ENCODE peak calls at places on chromosomes 6 and 20, in nine cellular contexts. A, V, S, Q, L, I, K, Z and J are unnamed samples.

GRCh38 chr6:32666420-32667300 is at the start of gene HLA-DQB1:
- DNase-seq in Q (peak), L (peak), Z (no peak), A (peak), V (no peak), K (no peak), I (no peak), S (peak), J (peak)

GRCh38 chr6:17477356-17477755 is 84.0 kb downstream of the CAP2 start:
- DNase-seq in A (no peak), I (no peak), K (no peak), Q (no peak), S (no peak), L (no peak), Z (no peak), V (no peak), J (no peak)

GRCh38 chr6:167791036-167791779 is 35.5 kb upstream of the AFDN start:
- DNase-seq in V (peak), L (peak), I (no peak), Z (no peak), K (no peak), A (peak), S (no peak), Q (no peak), J (no peak)

GRCh38 chr6:57143690-57144089 is 28.4 kb upstream of the BAG2 start:
- DNase-seq in V (no peak), Q (no peak), Z (no peak), I (no peak), L (no peak), K (no peak), S (no peak), A (no peak), J (no peak)

GRCh38 chr20:57991211-57991841 is 237.1 kb downstream of the ANKRD60 start:
- DNase-seq in L (peak), A (peak), Q (peak), S (no peak), Z (no peak), V (peak), K (no peak), I (no peak), J (peak)

GRCh38 chr20:36468149-36469000 is 72.9 kb upstream of the MYL9 start:
- DNase-seq in Q (peak), A (no peak), S (no peak), K (no peak), I (no peak), Z (no peak), V (no peak), L (no peak), J (no peak)

GRCh38 chr6:125197795-125198269 is 44.3 kb downstream of the TPD52L1 start:
- DNase-seq in A (peak), Z (peak), S (peak), K (peak), L (peak), I (no peak), Q (peak), V (peak), J (peak)

GRCh38 chr6:121884621-121885020 is 449.2 kb downstream of the GJA1 start:
- DNase-seq in I (no peak), A (no peak), L (no peak), Q (peak), Z (no peak), V (no peak), S (no peak), K (no peak), J (no peak)

GRCh38 chr6:27176096-27176495 is 71.4 kb upstream of the PRSS16 start:
- DNase-seq in L (no peak), A (no peak), S (no peak), Q (peak), I (no peak), K (no peak), Z (no peak), V (no peak), J (peak)

GRCh38 chr6:3287976-3288707 is 29.4 kb downstream of the PSMG4 start:
- DNase-seq in I (peak), S (no peak), K (no peak), Q (no peak), Z (no peak), L (no peak), V (no peak), A (no peak), J (no peak)

GRCh38 chr20:17895641-17896246 is 72.8 kb downstream of the SNX5 start:
- DNase-seq in A (no peak), I (no peak), S (no peak), Q (peak), V (peak), K (peak), Z (peak), L (peak), J (peak)

GRCh38 chr6:121791396-121792315 is 356.2 kb downstream of the GJA1 start:
- DNase-seq in Z (no peak), L (no peak), Q (peak), S (no peak), V (no peak), I (peak), K (no peak), A (peak), J (no peak)

GRCh38 chr6:119234457-119234856 is 115.1 kb downstream of the MAN1A1 start:
- DNase-seq in I (no peak), K (no peak), S (no peak), L (no peak), A (no peak), Q (no peak), Z (no peak), V (no peak), J (no peak)

GRCh38 chr6:127180421-127180820 is 62.0 kb downstream of the RSPO3 start:
- DNase-seq in V (no peak), A (no peak), Q (peak), Z (no peak), L (no peak), I (no peak), K (no peak), S (no peak), J (no peak)

GRCh38 chr6:149318581-149319286 is 1.2 kb downstream of the TAB2 start:
- DNase-seq in Q (peak), A (peak), S (no peak), V (no peak), L (peak), Z (no peak), I (no peak), K (no peak), J (no peak)

GRCh38 chr20:611843-612185 is 1.7 kb upstream of the TCF15 start:
- DNase-seq in A (no peak), Z (no peak), S (no peak), K (peak), V (no peak), Q (no peak), I (no peak), L (no peak), J (no peak)

GRCh38 chr6:116931456-116931855 is 54.4 kb downstream of the RFX6 start:
- DNase-seq in Q (no peak), L (no peak), I (no peak), K (no peak), V (no peak), S (no peak), A (peak), Z (no peak), J (no peak)

GRCh38 chr6:80020381-80021120 is 16.1 kb downstream of the TTK start:
- DNase-seq in S (no peak), Q (no peak), K (no peak), V (no peak), A (no peak), I (no peak), L (no peak), Z (no peak), J (no peak)

GRCh38 chr6:5337573-5337972 is 76.3 kb downstream of the FARS2 start:
- DNase-seq in A (peak), K (no peak), Z (no peak), V (no peak), S (no peak), Q (no peak), I (no peak), L (no peak), J (peak)

GRCh38 chr6:150238294-150238693 is 95.5 kb downstream of the PPP1R14C start:
- DNase-seq in A (peak), S (no peak), K (peak), Z (no peak), Q (peak), I (no peak), V (peak), L (peak), J (no peak)

GRCh38 chr6:163148781-163149534 is 265.6 kb upstream of the QKI start:
- DNase-seq in I (no peak), Z (no peak), S (no peak), A (no peak), Q (no peak), V (no peak), K (no peak), L (no peak), J (no peak)

GRCh38 chr6:169312658-169313346 is 59.2 kb upstream of the THBS2 start:
- DNase-seq in Z (no peak), S (no peak), I (no peak), V (no peak), K (no peak), Q (peak), A (no peak), L (no peak), J (no peak)
- TF ChIP-seq CTCF in Z (no peak), S (no peak), I (no peak), V (no peak), K (no peak), Q (no peak), A (no peak), L (no peak), J (no peak)

DNA sequence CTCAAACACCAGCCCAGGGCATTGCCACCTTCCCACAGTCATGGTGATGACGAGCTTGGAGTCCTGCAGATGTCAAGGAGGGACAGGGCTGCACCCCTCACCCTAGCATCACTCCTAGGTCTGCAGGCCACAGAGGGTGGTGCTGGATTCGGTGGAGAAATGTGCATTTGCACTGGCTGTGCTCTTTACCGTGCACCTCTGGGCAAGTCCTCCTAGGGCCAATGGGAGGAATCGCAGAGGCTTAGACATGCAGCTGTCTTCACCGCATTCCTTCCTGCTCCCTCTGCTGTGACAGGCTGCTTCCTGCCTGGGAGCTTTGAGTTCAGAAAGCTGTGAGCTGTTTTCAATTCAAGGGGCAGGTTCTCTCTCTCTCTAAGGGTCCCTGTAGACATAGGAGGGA is 85.0 kb downstream of the EDN3 start:
- DNase-seq in Z (no peak), I (peak), Q (no peak), K (no peak), A (no peak), S (no peak), L (no peak), V (no peak), J (no peak)
- TF ChIP-seq CTCF in Z (no peak), I (no peak), Q (no peak), K (no peak), A (no peak), S (no peak), L (no peak), V (no peak), J (no peak)

DNA sequence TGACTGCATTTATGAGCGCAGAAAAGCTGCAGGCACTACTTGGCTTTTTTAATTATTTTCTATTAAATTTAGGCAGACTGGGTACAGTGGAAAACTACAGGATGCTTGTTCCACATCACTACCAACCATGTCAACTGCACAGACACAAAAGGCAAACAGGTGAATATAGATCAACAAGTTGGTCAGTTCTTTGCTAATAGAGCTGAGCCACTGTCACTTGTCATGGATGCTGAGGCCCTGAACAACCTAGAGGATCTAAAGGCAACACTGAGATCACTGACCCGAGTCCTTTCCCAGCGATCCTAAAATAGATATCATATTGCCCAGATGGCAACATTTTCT is 34.5 kb upstream of the FAM83C start:
- DNase-seq in K (no peak), L (no peak), Z (no peak), V (no peak), I (no peak), Q (no peak), S (no peak), A (no peak), J (no peak)
- TF ChIP-seq CTCF in K (no peak), L (no peak), Z (no peak), V (no peak), I (no peak), Q (no peak), S (no peak), A (no peak), J (no peak)

GRCh38 chr6:36546958-36547645 is at the start of gene STK38:
- DNase-seq in Z (peak), K (peak), V (peak), I (peak), Q (peak), A (peak), S (peak), L (peak), J (peak)
- TF ChIP-seq CTCF in Z (no peak), K (no peak), V (no peak), I (no peak), Q (no peak), A (peak), S (no peak), L (no peak), J (no peak)

GRCh38 chr20:45890077-45890996 is 671 bp downstream of the NEURL2 start:
- DNase-seq in S (peak), Z (peak), L (no peak), A (no peak), Q (peak), V (peak), K (peak), I (peak), J (peak)

GRCh38 chr20:45890997-45891983 is at the start of the genes CTSA and NEURL2:
- DNase-seq in Z (peak), L (peak), S (peak), K (peak), I (peak), A (peak), Q (peak), V (peak), J (peak)

GRCh38 chr20:45893831-45894230 is 2.7 kb downstream of the CTSA start:
- DNase-seq in Z (no peak), K (no peak), V (no peak), Q (peak), I (no peak), S (no peak), A (no peak), L (no peak), J (peak)

GRCh38 chr20:45892828-45893500 is 1.8 kb downstream of the CTSA start:
- DNase-seq in L (no peak), I (no peak), A (no peak), V (no peak), Q (no peak), Z (no peak), K (no peak), S (no peak), J (no peak)

GRCh38 chr20:45892049-45892816 is 1.1 kb downstream of the CTSA start:
- DNase-seq in K (no peak), V (no peak), L (peak), A (peak), Z (no peak), I (no peak), Q (peak), S (no peak), J (peak)
- TF ChIP-seq CTCF in K (peak), V (no peak), L (no peak), A (peak), Z (no peak), I (no peak), Q (peak), S (no peak), J (peak)

DNA sequence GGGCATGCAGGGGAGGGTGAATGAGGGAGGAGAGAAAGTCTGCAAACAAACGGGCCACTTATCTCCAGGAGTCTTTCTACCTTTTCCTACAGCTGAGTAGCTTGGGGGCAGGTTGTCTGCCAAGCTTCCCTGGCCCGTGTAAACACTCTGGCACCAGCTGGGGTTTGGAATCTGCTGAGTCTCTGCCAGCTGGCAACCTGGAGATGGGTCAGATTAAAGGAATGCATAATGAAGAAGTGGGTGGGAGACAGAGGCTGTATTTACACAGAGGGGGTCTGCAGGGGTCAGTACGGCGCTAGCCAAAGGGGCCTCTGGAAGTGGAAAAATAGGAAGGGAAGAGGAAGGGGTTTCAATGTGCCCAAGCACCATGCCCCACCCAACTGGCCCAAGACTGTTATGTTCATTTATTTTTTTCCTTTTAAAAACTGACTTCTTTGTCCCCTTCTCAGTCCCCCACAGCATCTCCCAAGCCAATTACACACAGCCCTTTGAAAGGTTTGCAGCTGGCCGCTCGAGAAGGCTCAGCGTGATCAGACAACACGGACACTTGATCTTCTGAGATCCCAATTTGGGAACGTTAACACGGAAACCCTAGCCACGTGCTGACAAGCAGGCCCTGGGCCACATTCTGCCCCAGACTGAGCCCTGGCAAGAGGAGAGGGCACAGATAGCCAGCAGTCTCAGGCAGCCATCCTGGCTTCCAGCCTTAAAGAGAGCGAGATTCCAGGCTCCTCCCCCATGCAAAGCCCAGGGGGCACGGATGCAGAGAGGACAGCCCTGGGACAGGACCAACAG is 25.2 kb downstream of the TRAM2 start:
- DNase-seq in Z (no peak), V (peak), Q (peak), L (peak), S (no peak), I (peak), K (peak), A (peak), J (peak)
- TF ChIP-seq CTCF in Z (no peak), V (no peak), Q (no peak), L (no peak), S (no peak), I (no peak), K (no peak), A (no peak), J (peak)

GRCh38 chr6:42131531-42131930 is 10.9 kb downstream of the C6orf132 start:
- DNase-seq in V (no peak), I (no peak), Z (no peak), S (no peak), A (peak), K (no peak), L (peak), Q (peak), J (peak)
- TF ChIP-seq CTCF in V (no peak), I (no peak), Z (no peak), S (no peak), A (no peak), K (no peak), L (no peak), Q (no peak), J (no peak)

DNA sequence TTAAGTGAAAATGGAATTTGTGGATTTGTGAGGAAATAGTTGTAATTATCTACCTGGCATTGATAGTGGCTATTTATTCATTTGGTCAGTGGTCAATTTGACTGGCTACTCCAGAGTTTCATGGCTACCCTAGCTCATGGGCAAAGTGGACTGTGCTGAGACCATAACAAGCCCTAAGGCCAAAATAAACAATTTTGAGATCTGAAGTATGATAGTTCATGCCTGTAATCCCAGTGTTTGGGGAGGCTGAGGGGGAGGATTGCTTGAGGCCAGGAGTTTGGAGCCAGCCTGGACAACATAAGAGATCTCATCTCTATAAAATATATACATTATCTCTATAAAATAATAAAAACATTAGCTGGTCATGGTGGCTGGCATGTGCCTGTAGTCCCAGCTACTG is 311.7 kb downstream of the HIVEP2 start:
- DNase-seq in V (no peak), Q (no peak), L (no peak), I (no peak), S (no peak), A (no peak), Z (no peak), K (no peak), J (no peak)
- TF ChIP-seq CTCF in V (no peak), Q (no peak), L (no peak), I (no peak), S (no peak), A (no peak), Z (no peak), K (no peak), J (no peak)

GRCh38 chr6:26157838-26158580 is 70.8 kb downstream of the HFE start:
- DNase-seq in S (peak), L (peak), K (peak), I (peak), Z (peak), Q (peak), A (peak), V (peak), J (peak)
- TF ChIP-seq CTCF in S (no peak), L (no peak), K (no peak), I (no peak), Z (no peak), Q (no peak), A (no peak), V (no peak), J (no peak)

GRCh38 chr20:46253391-46253790 is 54.9 kb downstream of the CDH22 start:
- DNase-seq in V (no peak), I (peak), L (no peak), S (peak), K (no peak), Q (peak), A (peak), Z (no peak), J (no peak)
- TF ChIP-seq CTCF in V (no peak), I (no peak), L (peak), S (no peak), K (no peak), Q (no peak), A (peak), Z (no peak), J (peak)